ENCODE peak calls at places on chromosome 9, in nine cellular contexts. Y is GM12892; A is HCEC 1CT; F is myocyte; T is HFF-Myc; P is stimulated activated CD4-positive, alpha-beta T cell treated with anti-CD3 and anti-CD28 coated beads, Interleukin-1b, Interleukin-23, amount 100 ng/mL, for 4 hours; X is DMS153; C is stimulated activated CD8-positive, alpha-beta memory T cell treated with anti-CD3 and anti-CD28 coated beads, Interleukin-12 subunit alpha, Interleukin-12 subunit beta, amount 100 ng/mL, for 4 hours; U is activated T-cell treated with anti-CD3 and anti-CD28 coated beads for 24 hours. M is an unnamed sample.

GRCh38 chr9:115396071-115396529 is 278.1 kb upstream of the TNC start:
- DNase-seq in F (no peak), A (no peak), Y (no peak), U (no peak), T (no peak), P (no peak), X (peak), C (no peak), M (no peak)

GRCh38 chr9:131259432-131259885 is 16.9 kb downstream of the FAM78A start:
- DNase-seq in Y (no peak), P (no peak), F (no peak), C (no peak), A (no peak), X (no peak), T (no peak), U (no peak), M (peak)

GRCh38 chr9:113548221-113549041 is 84.9 kb downstream of the RGS3 start:
- DNase-seq in C (no peak), Y (no peak), A (no peak), F (peak), U (peak), X (no peak), P (peak), T (no peak), M (no peak)

GRCh38 chr9:21968331-21969010 is 25.7 kb downstream of the CDKN2A start:
- DNase-seq in X (no peak), T (no peak), P (no peak), C (no peak), A (no peak), F (no peak), U (no peak), Y (no peak), M (no peak)

GRCh38 chr9:14993061-14993800 is 83.0 kb upstream of the FREM1 start:
- DNase-seq in X (no peak), T (peak), Y (no peak), P (peak), F (peak), C (no peak), U (peak), A (no peak), M (peak)

GRCh38 chr9:7324031-7324654 is 475.4 kb downstream of the DMAC1 start:
- DNase-seq in X (no peak), A (no peak), Y (no peak), U (no peak), P (no peak), F (no peak), C (no peak), T (no peak), M (no peak)

GRCh38 chr9:123353041-123353440 is 3.0 kb upstream of the CRB2 start:
- DNase-seq in F (no peak), P (no peak), X (no peak), A (no peak), T (no peak), U (no peak), Y (no peak), C (no peak), M (no peak)

GRCh38 chr9:33044677-33045282 is 19.7 kb downstream of the DNAJA1 start:
- DNase-seq in T (no peak), C (no peak), P (no peak), X (peak), F (peak), A (no peak), Y (no peak), U (no peak), M (peak)

GRCh38 chr9:116453785-116454184 is 233.3 kb upstream of the TRIM32 start:
- DNase-seq in Y (no peak), X (no peak), U (no peak), A (no peak), P (no peak), T (no peak), F (no peak), C (no peak), M (no peak)

M was measured in pancreas.